ENCODE peak calls at places on chromosomes 1 and 21, in five cellular contexts. One of them, this sample, is unnamed.

GRCh38 chr1:220528679-220529529 is 968 bp downstream of the MARK1 start:
- DNase-seq in fibroblast of lung: no peak
- DNase-seq in tibial nerve: no peak
- DNase-seq in adrenal gland: peak
- DNase-seq in CD8-positive, alpha-beta T cell: no peak
- DNase-seq in this sample: peak

GRCh38 chr1:204493882-204494280 is 724 bp downstream of the PIK3C2B start:
- DNase-seq in fibroblast of lung: peak
- DNase-seq in tibial nerve: no peak
- DNase-seq in adrenal gland: peak
- DNase-seq in CD8-positive, alpha-beta T cell: no peak
- DNase-seq in this sample: no peak

GRCh38 chr1:209805875-209806760 is at the start of gene IRF6:
- DNase-seq in fibroblast of lung: peak
- DNase-seq in tibial nerve: peak
- DNase-seq in adrenal gland: peak
- DNase-seq in CD8-positive, alpha-beta T cell: peak
- DNase-seq in this sample: no peak

GRCh38 chr1:24141311-24141997 is 1.5 kb downstream of the IL22RA1 start:
- DNase-seq in fibroblast of lung: no peak
- DNase-seq in tibial nerve: no peak
- DNase-seq in adrenal gland: no peak
- DNase-seq in CD8-positive, alpha-beta T cell: no peak
- DNase-seq in this sample: no peak

GRCh38 chr21:16794944-16795343 is 717.9 kb upstream of the CXADR start:
- DNase-seq in fibroblast of lung: peak
- DNase-seq in tibial nerve: no peak
- DNase-seq in adrenal gland: peak
- DNase-seq in CD8-positive, alpha-beta T cell: no peak
- DNase-seq in this sample: peak

GRCh38 chr1:229509576-229509975 is 1.4 kb upstream of the NUP133 start:
- DNase-seq in fibroblast of lung: peak
- DNase-seq in tibial nerve: no peak
- DNase-seq in adrenal gland: no peak
- DNase-seq in CD8-positive, alpha-beta T cell: no peak
- DNase-seq in this sample: peak

GRCh38 chr1:62318756-62319544 is at the start of gene KANK4:
- DNase-seq in fibroblast of lung: no peak
- DNase-seq in tibial nerve: no peak
- DNase-seq in adrenal gland: no peak
- DNase-seq in CD8-positive, alpha-beta T cell: no peak
- DNase-seq in this sample: no peak

GRCh38 chr1:72050551-72050950 is 231.8 kb downstream of the NEGR1 start:
- DNase-seq in fibroblast of lung: no peak
- DNase-seq in tibial nerve: no peak
- DNase-seq in adrenal gland: no peak
- DNase-seq in CD8-positive, alpha-beta T cell: no peak
- DNase-seq in this sample: no peak

GRCh38 chr1:223845810-223846667 is at the start of gene TP53BP2:
- DNase-seq in fibroblast of lung: peak
- DNase-seq in tibial nerve: peak
- DNase-seq in adrenal gland: peak
- DNase-seq in CD8-positive, alpha-beta T cell: peak
- DNase-seq in this sample: peak

GRCh38 chr1:185406006-185406974 is 89.2 kb upstream of the IVNS1ABP start:
- DNase-seq in fibroblast of lung: no peak
- DNase-seq in tibial nerve: no peak
- DNase-seq in adrenal gland: no peak
- DNase-seq in CD8-positive, alpha-beta T cell: no peak
- DNase-seq in this sample: no peak

GRCh38 chr1:40839943-40840335 is 22.2 kb downstream of the CITED4 start:
- DNase-seq in fibroblast of lung: no peak
- DNase-seq in tibial nerve: no peak
- DNase-seq in adrenal gland: no peak
- DNase-seq in CD8-positive, alpha-beta T cell: no peak
- DNase-seq in this sample: no peak

GRCh38 chr1:9827558-9828185 is 3.9 kb upstream of the CLSTN1 start:
- DNase-seq in fibroblast of lung: no peak
- DNase-seq in tibial nerve: no peak
- DNase-seq in adrenal gland: no peak
- DNase-seq in CD8-positive, alpha-beta T cell: no peak
- DNase-seq in this sample: no peak

GRCh38 chr1:90881034-90881433 is 140.8 kb downstream of the ZNF644 start:
- DNase-seq in fibroblast of lung: no peak
- DNase-seq in tibial nerve: no peak
- DNase-seq in adrenal gland: no peak
- DNase-seq in CD8-positive, alpha-beta T cell: no peak
- DNase-seq in this sample: no peak

GRCh38 chr1:228463559-228464455 is 23.4 kb upstream of the RNF187 start:
- DNase-seq in fibroblast of lung: no peak
- DNase-seq in tibial nerve: no peak
- DNase-seq in adrenal gland: no peak
- DNase-seq in CD8-positive, alpha-beta T cell: no peak
- DNase-seq in this sample: no peak

GRCh38 chr1:76281306-76281705 is 206.8 kb downstream of the ST6GALNAC3 start:
- DNase-seq in fibroblast of lung: no peak
- DNase-seq in tibial nerve: no peak
- DNase-seq in adrenal gland: no peak
- DNase-seq in CD8-positive, alpha-beta T cell: no peak
- DNase-seq in this sample: no peak

GRCh38 chr1:76279387-76279748 is 204.8 kb downstream of the ST6GALNAC3 start:
- DNase-seq in fibroblast of lung: no peak
- DNase-seq in tibial nerve: no peak
- DNase-seq in adrenal gland: no peak
- DNase-seq in CD8-positive, alpha-beta T cell: no peak
- DNase-seq in this sample: no peak

GRCh38 chr1:76284842-76285241 is 210.3 kb downstream of the ST6GALNAC3 start:
- DNase-seq in fibroblast of lung: no peak
- DNase-seq in tibial nerve: no peak
- DNase-seq in adrenal gland: no peak
- DNase-seq in CD8-positive, alpha-beta T cell: no peak
- DNase-seq in this sample: no peak

GRCh38 chr1:76274302-76274701 is 199.8 kb downstream of the ST6GALNAC3 start:
- DNase-seq in fibroblast of lung: peak
- DNase-seq in tibial nerve: no peak
- DNase-seq in adrenal gland: no peak
- DNase-seq in CD8-positive, alpha-beta T cell: no peak
- DNase-seq in this sample: no peak

DNA sequence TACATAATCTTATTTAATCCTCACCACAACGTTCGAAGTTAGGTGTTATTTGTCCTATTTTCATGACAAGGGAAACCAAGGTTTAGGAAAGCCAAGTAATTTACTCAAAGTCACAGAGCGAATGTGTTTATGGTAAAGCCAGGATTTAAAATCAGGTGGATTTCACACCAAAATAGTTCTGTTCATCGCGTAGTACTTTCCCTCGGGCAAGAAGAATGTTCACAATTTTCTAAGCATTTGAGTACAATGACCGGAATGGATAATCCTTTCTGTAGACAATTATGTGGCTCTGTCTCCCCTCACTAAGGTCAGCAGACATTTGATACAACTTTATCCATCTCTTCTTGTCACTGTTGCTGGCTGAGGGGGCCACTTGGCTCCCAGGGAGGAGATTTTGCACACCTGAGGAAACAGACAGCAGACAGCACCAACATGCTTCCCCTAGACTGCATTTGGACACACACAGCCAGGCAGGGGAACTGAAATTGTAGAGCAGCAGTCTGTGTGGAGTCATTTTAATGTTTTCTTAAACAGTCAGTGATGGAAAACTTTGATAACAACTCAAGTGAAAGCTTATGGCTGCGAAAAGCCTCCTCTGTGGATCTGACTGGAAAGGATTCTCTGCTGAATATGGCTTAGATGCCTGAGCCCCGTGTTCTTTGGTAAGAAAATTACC is 204.3 kb downstream of the ST6GALNAC3 start:
- DNase-seq in fibroblast of lung: peak
- DNase-seq in tibial nerve: no peak
- DNase-seq in adrenal gland: no peak
- DNase-seq in CD8-positive, alpha-beta T cell: no peak
- DNase-seq in this sample: no peak
- H3K27ac ChIP-seq in fibroblast of lung: no peak
- H3K27ac ChIP-seq in tibial nerve: no peak
- H3K27ac ChIP-seq in adrenal gland: no peak
- H3K27ac ChIP-seq in CD8-positive, alpha-beta T cell: no peak
- H3K27ac ChIP-seq in this sample: no peak

GRCh38 chr1:6465461-6466005 is 440 bp downstream of the TNFRSF25 start:
- DNase-seq in fibroblast of lung: no peak
- DNase-seq in tibial nerve: no peak
- DNase-seq in adrenal gland: no peak
- DNase-seq in CD8-positive, alpha-beta T cell: no peak
- DNase-seq in this sample: no peak

GRCh38 chr1:6464915-6465314 is 1.1 kb downstream of the TNFRSF25 start:
- DNase-seq in fibroblast of lung: no peak
- DNase-seq in tibial nerve: no peak
- DNase-seq in adrenal gland: no peak
- DNase-seq in CD8-positive, alpha-beta T cell: no peak
- DNase-seq in this sample: no peak

GRCh38 chr1:6466751-6467150 is 778 bp upstream of the TNFRSF25 start:
- DNase-seq in fibroblast of lung: no peak
- DNase-seq in tibial nerve: no peak
- DNase-seq in adrenal gland: no peak
- DNase-seq in CD8-positive, alpha-beta T cell: no peak
- DNase-seq in this sample: no peak

GRCh38 chr1:6467224-6467623 is 1.3 kb upstream of the TNFRSF25 start:
- DNase-seq in fibroblast of lung: no peak
- DNase-seq in tibial nerve: no peak
- DNase-seq in adrenal gland: no peak
- DNase-seq in CD8-positive, alpha-beta T cell: no peak
- DNase-seq in this sample: no peak

DNA sequence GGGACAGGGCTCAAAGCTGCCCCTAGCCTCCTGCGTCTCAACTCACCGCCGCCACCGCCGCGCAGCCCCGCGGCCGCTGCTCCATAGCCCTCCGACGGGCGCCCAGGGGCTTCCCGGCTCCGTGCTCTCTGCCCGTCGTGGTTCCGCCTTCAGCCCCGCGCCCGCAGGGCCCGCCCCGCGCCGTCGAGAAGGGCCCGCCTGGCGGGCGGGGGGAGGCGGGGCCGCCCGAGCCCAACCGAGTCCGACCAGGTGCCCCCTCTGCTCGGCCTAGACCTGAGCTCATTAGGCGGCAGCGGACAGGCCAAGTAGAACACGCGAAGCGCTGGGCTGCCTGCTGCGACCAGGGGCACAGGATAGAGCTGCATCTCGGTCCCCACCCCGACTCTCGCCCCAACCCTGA is at the start of gene TNFRSF25:
- DNase-seq in fibroblast of lung: no peak
- DNase-seq in tibial nerve: no peak
- DNase-seq in adrenal gland: no peak
- DNase-seq in CD8-positive, alpha-beta T cell: peak
- DNase-seq in this sample: no peak
- H3K4me3 ChIP-seq in fibroblast of lung: no peak
- H3K4me3 ChIP-seq in tibial nerve: peak
- H3K4me3 ChIP-seq in adrenal gland: no peak
- H3K4me3 ChIP-seq in CD8-positive, alpha-beta T cell: peak
- H3K4me3 ChIP-seq in this sample: no peak

GRCh38 chr1:235940282-235940681 is 73.6 kb upstream of the LYST start:
- DNase-seq in fibroblast of lung: no peak
- DNase-seq in tibial nerve: no peak
- DNase-seq in adrenal gland: no peak
- DNase-seq in CD8-positive, alpha-beta T cell: no peak
- DNase-seq in this sample: no peak

GRCh38 chr1:235943581-235944114 is 76.9 kb upstream of the LYST start:
- DNase-seq in fibroblast of lung: peak
- DNase-seq in tibial nerve: no peak
- DNase-seq in adrenal gland: no peak
- DNase-seq in CD8-positive, alpha-beta T cell: no peak
- DNase-seq in this sample: peak

GRCh38 chr1:235941852-235942624 is 75.3 kb upstream of the LYST start:
- DNase-seq in fibroblast of lung: no peak
- DNase-seq in tibial nerve: no peak
- DNase-seq in adrenal gland: no peak
- DNase-seq in CD8-positive, alpha-beta T cell: no peak
- DNase-seq in this sample: no peak

GRCh38 chr1:235942979-235943575 is 76.4 kb upstream of the LYST start:
- DNase-seq in fibroblast of lung: no peak
- DNase-seq in tibial nerve: no peak
- DNase-seq in adrenal gland: no peak
- DNase-seq in CD8-positive, alpha-beta T cell: no peak
- DNase-seq in this sample: no peak

DNA sequence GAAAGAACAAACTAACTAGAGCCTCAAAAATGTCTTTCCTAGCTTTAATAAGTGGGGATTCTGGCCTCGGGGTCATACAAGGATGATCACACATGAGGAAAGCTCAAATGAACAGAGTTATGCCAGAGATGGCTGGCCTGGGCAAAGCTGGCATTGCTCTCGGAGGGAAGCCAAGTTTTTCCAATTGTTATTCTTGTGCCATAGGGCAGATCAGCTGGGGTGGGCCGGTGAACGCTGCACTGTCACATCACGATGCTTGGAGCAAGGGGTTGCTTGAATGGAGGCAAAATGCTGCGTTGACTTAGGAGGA is 75.9 kb upstream of the LYST start:
- DNase-seq in fibroblast of lung: no peak
- DNase-seq in tibial nerve: no peak
- DNase-seq in adrenal gland: no peak
- DNase-seq in CD8-positive, alpha-beta T cell: no peak
- DNase-seq in this sample: no peak
- H3K27ac ChIP-seq in fibroblast of lung: no peak
- H3K27ac ChIP-seq in tibial nerve: no peak
- H3K27ac ChIP-seq in adrenal gland: no peak
- H3K27ac ChIP-seq in CD8-positive, alpha-beta T cell: no peak
- H3K27ac ChIP-seq in this sample: no peak

GRCh38 chr1:202618387-202619022 is 91.7 kb downstream of the SYT2 start:
- DNase-seq in fibroblast of lung: peak
- DNase-seq in tibial nerve: no peak
- DNase-seq in adrenal gland: no peak
- DNase-seq in CD8-positive, alpha-beta T cell: no peak
- DNase-seq in this sample: peak

GRCh38 chr1:202615501-202616354 is 94.5 kb downstream of the SYT2 start:
- DNase-seq in fibroblast of lung: peak
- DNase-seq in tibial nerve: no peak
- DNase-seq in adrenal gland: peak
- DNase-seq in CD8-positive, alpha-beta T cell: no peak
- DNase-seq in this sample: peak

GRCh38 chr1:202619528-202619927 is 90.7 kb downstream of the SYT2 start:
- DNase-seq in fibroblast of lung: no peak
- DNase-seq in tibial nerve: no peak
- DNase-seq in adrenal gland: no peak
- DNase-seq in CD8-positive, alpha-beta T cell: no peak
- DNase-seq in this sample: no peak

GRCh38 chr1:202613571-202613970 is 96.7 kb downstream of the SYT2 start:
- DNase-seq in fibroblast of lung: no peak
- DNase-seq in tibial nerve: no peak
- DNase-seq in adrenal gland: no peak
- DNase-seq in CD8-positive, alpha-beta T cell: no peak
- DNase-seq in this sample: no peak

DNA sequence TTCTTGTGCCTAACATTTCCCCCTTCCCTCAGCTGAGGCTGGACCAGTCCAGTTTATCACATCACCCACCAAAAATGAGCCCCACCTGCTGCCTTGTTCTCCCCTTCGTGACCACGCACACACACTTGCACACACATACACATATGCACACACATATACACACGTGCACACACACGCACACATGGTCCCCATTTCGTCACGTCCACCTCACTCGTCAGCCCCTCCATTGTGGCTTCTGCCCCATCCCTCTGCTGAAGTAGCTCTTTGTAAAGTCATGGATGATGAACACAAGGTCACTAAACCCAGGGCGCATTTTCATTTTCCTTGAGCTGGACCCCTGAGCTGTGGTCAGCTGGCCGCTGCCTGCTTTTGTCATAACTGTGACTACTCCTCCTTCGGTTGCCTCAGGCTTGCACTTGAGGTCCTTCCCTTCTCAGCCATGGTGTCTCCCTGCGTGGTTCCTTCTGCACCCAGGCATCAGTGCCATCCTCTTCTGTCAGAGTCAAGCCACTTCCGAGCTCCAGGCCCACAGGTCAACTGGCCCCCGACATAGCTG is 93.8 kb downstream of the SYT2 start:
- DNase-seq in fibroblast of lung: no peak
- DNase-seq in tibial nerve: no peak
- DNase-seq in adrenal gland: no peak
- DNase-seq in CD8-positive, alpha-beta T cell: no peak
- DNase-seq in this sample: no peak
- H3K4me3 ChIP-seq in fibroblast of lung: no peak
- H3K4me3 ChIP-seq in tibial nerve: no peak
- H3K4me3 ChIP-seq in adrenal gland: no peak
- H3K4me3 ChIP-seq in CD8-positive, alpha-beta T cell: no peak
- H3K4me3 ChIP-seq in this sample: no peak